ENCODE peak calls at places on chromosomes 4 and X, in nine cellular contexts. W is C1 segment of cervical spinal cord, K is GM03348, I is RWPE1, J is GM23248, H is COR-L47, O is GM04503, N is A673, Z is T-cell. U is an unnamed sample.

GRCh38 chrX:151039351-151039750 is 56.2 kb downstream of the HMGB3 start:
- DNase-seq in N (no peak), K (no peak), H (no peak), O (no peak), Z (no peak), I (no peak), J (no peak), W (no peak), U (no peak)

GRCh38 chrX:23765449-23765848 is 17.5 kb upstream of the SAT1 start:
- DNase-seq in O (no peak), K (no peak), H (no peak), N (no peak), I (peak), Z (no peak), W (no peak), J (peak), U (no peak)

GRCh38 chr4:172791841-172792240 is 376.8 kb upstream of the GALNT7 start:
- DNase-seq in O (no peak), I (no peak), N (no peak), Z (no peak), J (no peak), H (no peak), K (no peak), W (no peak), U (no peak)

GRCh38 chr4:107058828-107059227 is 22.7 kb upstream of the DKK2 start:
- DNase-seq in H (no peak), W (no peak), K (peak), O (no peak), N (no peak), Z (no peak), J (peak), I (peak), U (no peak)

GRCh38 chr4:175970734-175971133 is 94.9 kb upstream of the WDR17 start:
- DNase-seq in I (no peak), N (no peak), J (no peak), Z (no peak), O (no peak), W (no peak), K (no peak), H (no peak), U (no peak)

GRCh38 chrX:153762636-153763173 is 1.3 kb upstream of the PLXNB3 start:
- DNase-seq in Z (no peak), I (no peak), N (no peak), H (no peak), O (no peak), W (no peak), K (no peak), J (no peak), U (no peak)

GRCh38 chr4:139214039-139214534 is 37.1 kb upstream of the ELF2 start:
- DNase-seq in W (no peak), I (no peak), K (no peak), N (no peak), O (no peak), J (no peak), H (no peak), Z (no peak), U (peak)

GRCh38 chr4:88137112-88137511 is 21.3 kb downstream of the ABCG2 start:
- DNase-seq in O (no peak), K (peak), J (peak), N (no peak), W (no peak), I (no peak), H (no peak), Z (no peak), U (no peak)

GRCh38 chr4:111031180-111031579 is 408.3 kb upstream of the PITX2 start:
- DNase-seq in W (no peak), N (peak), J (peak), Z (no peak), H (no peak), I (no peak), O (peak), K (no peak), U (peak)

GRCh38 chr4:83054928-83055327 is 19.9 kb downstream of the COPS4 start:
- DNase-seq in K (peak), O (no peak), H (no peak), J (peak), I (peak), Z (no peak), W (no peak), N (no peak), U (no peak)

U was measured in islet precursor cell.